ENCODE peak calls at places on chromosome 2, in seven cellular contexts. P is IMR-90, E is breast epithelium, U is K562, C is A549, Y is right lobe of liver, W is uterus. I is an unnamed sample.

GRCh38 chr2:209579236-209579749 is 155.4 kb downstream of the MAP2 start:
- DNase-seq in Y (no peak), E (no peak), W (no peak), U (no peak), C (no peak), P (no peak), I (no peak)

GRCh38 chr2:26816893-26817292 is 31.0 kb downstream of the CENPA start:
- DNase-seq in W (no peak), C (no peak), Y (no peak), P (no peak), U (peak; percentile 49), E (no peak), I (no peak)

GRCh38 chr2:46732127-46732526 is 183.5 kb downstream of the MCFD2 start:
- DNase-seq in Y (no peak), W (no peak), P (no peak), E (no peak), C (no peak), U (no peak), I (no peak)

GRCh38 chr2:165016772-165017411 is 61.6 kb upstream of the SLC38A11 start:
- DNase-seq in U (no peak), P (peak; percentile 65), Y (no peak), W (no peak), C (peak; percentile 28), E (peak; percentile 31), I (no peak)

GRCh38 chr2:43333656-43334144 is 107.3 kb upstream of the ZFP36L2 start:
- DNase-seq in Y (no peak), P (peak; percentile 66), E (no peak), U (no peak), C (no peak), W (no peak), I (no peak)

GRCh38 chr2:2734308-2734707 is 403.2 kb upstream of the MYT1L start:
- DNase-seq in P (no peak), U (no peak), W (no peak), C (no peak), Y (no peak), E (no peak), I (no peak)

GRCh38 chr2:125227843-125228392 is 1202.8 kb downstream of the CNTNAP5 start:
- DNase-seq in E (no peak), W (no peak), C (no peak), U (no peak), P (no peak), Y (no peak), I (no peak)

GRCh38 chr2:179265082-179265575 is 497 bp upstream of the SESTD1 start:
- DNase-seq in W (no peak), E (no peak), P (peak; percentile 66), U (no peak), Y (no peak), C (no peak), I (no peak)

GRCh38 chr2:99863236-99863913 is 279.0 kb downstream of the AFF3 start:
- DNase-seq in C (no peak), U (no peak), W (no peak), Y (no peak), P (peak; percentile 52), E (no peak), I (no peak)

GRCh38 chr2:106192752-106193490 is 1.2 kb downstream of the UXS1 start:
- DNase-seq in W (peak; percentile 27), C (peak; percentile 41), Y (no peak), U (no peak), E (no peak), P (peak; percentile 87), I (peak; percentile 31)

GRCh38 chr2:109289823-109290222 is 160.8 kb downstream of the SH3RF3 start:
- DNase-seq in E (no peak), U (no peak), P (no peak), C (no peak), Y (no peak), W (no peak), I (no peak)

GRCh38 chr2:33210626-33211025 is 263.9 kb downstream of the LTBP1 start:
- DNase-seq in C (peak; percentile 49), E (no peak), W (peak; percentile 54), Y (no peak), U (no peak), P (peak; percentile 99), I (no peak)

GRCh38 chr2:191552036-191552435 is 125.9 kb upstream of the NABP1 start:
- DNase-seq in U (no peak), W (no peak), Y (no peak), C (no peak), P (no peak), E (no peak), I (no peak)

GRCh38 chr2:235533616-235534385 is 40.0 kb downstream of the AGAP1 start:
- DNase-seq in W (no peak), U (no peak), P (no peak), C (no peak), E (no peak), Y (peak; percentile 44), I (no peak)

GRCh38 chr2:106519767-106520166 is 32.6 kb downstream of the CD8B2 start:
- DNase-seq in W (no peak), E (no peak), Y (no peak), P (no peak), U (peak; percentile 32), C (no peak), I (no peak)

GRCh38 chr2:135742307-135742838 is 718 bp downstream of the UBXN4 start:
- DNase-seq in U (peak; percentile 59), Y (no peak), C (peak; percentile 21), P (peak; percentile 64), W (peak; percentile 40), E (no peak), I (peak; percentile 39)

GRCh38 chr2:20997953-20998722 is 45.7 kb downstream of the APOB start:
- DNase-seq in P (no peak), C (no peak), U (no peak), W (no peak), Y (no peak), E (no peak), I (no peak)

GRCh38 chr2:20999906-21000645 is 43.8 kb downstream of the APOB start:
- DNase-seq in Y (no peak), P (no peak), U (no peak), W (no peak), E (no peak), C (peak; percentile 12), I (no peak)

GRCh38 chr2:21001225-21001946 is 42.5 kb downstream of the APOB start:
- DNase-seq in P (no peak), Y (no peak), E (no peak), W (no peak), U (no peak), C (no peak), I (no peak)

GRCh38 chr2:21001988-21002813 is 41.7 kb downstream of the APOB start:
- DNase-seq in P (no peak), C (no peak), Y (no peak), E (no peak), U (no peak), W (no peak), I (no peak)

DNA sequence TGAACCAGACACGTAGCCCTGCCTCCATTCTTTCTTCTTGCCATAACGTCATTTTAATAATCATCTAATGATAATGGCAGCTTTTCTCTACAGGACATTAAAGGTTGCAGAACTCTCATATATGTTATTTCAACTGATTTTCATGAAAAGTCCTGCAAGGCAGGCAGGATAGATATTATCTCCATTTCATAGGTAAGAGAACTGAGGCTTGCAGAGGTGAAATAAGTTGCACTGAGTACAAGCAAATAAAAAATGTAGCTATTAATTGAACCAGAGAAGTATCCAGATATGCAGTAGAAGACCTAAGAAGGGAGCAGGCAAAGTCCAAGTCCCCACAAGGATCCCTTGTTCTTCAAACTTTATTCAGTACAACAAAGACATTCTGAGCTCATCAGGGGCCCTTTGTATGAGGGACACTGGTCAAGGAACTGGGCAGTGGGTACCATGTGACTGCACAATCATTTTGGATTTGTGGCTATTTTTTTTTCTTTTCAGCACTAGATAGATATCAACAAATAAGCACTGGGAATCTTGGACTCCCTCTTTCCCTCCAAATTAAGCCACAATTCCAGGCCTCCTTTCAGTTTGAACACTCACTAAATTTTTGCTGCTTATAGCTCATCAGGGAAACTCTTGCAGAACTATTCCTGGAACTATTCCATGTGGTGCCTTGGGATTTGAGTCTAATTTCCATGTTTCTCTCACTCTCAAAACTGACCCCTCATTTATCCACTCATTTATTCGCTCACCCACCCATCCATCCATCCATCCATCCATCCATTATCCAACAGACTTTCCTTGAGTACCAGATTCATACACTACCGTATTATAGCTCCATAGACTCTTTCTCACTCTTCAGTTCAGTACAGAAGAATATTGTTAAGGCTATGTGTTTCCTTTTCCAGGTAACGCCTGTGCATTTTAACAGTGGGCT is 44.6 kb downstream of the APOB start:
- DNase-seq in Y (no peak), U (no peak), W (no peak), E (no peak), P (no peak), C (no peak), I (no peak)
- TF ChIP-seq POLR2A in Y (no peak), U (no peak), W (no peak), E (no peak), P (no peak), C (no peak), I (no peak)

GRCh38 chr2:85413592-85414421 is 3.6 kb upstream of the CAPG start:
- DNase-seq in W (peak; percentile 81), C (no peak), U (peak; percentile 83), Y (no peak), E (no peak), P (peak; percentile 46), I (no peak)
- TF ChIP-seq POLR2A in W (peak; percentile 64), C (no peak), U (peak; percentile 62), Y (no peak), E (peak; percentile 58), P (no peak), I (no peak)

DNA sequence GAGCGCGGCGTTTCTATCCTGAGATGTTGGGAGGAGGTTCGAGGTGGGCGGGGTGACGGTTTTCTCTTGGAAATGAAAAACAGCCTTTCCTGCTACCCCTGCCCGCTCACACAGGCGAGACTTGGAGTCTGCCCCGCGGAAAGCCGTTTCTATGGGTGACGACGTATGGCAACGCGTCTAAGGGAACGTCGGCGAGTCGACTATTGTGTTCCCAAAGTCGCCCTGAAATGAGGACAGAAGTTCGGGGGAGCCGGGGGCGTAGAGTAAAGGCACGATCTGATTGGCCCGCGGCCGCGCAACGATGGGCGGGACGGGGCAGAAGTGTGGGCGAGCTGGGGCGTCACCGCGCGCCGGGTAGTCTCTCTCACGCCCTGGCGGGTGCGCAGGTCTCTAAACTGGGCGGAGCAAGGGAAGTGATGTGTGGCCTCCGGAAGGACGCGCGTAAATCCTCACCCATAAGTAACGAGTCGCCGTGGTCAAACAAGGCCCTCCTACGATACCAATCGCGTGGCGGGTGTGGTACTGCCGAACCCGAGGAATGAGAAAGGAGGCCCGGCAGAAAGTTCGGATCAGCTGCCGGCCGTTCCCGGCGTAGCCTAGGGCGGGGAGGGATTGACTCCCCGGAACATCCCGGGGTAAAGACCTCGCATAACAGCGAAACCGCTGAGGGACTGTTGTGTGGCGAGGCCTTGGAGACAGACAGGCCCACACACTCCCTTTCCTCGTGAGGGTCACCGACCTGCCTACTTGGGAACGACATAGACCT is 89.6 kb downstream of the FAM161A start:
- DNase-seq in W (peak; percentile 97), Y (peak; percentile 97), C (peak; percentile 92), U (peak; percentile 96), P (peak; percentile 99), E (peak; percentile 98), I (peak; percentile 77)
- TF ChIP-seq POLR2A in W (peak; percentile 93), Y (peak; percentile 94), C (peak; percentile 63), U (peak; percentile 91), P (peak; percentile 98), E (peak; percentile 84), I (peak; percentile 87)

GRCh38 chr2:74556831-74557370 is 2.4 kb downstream of the DOK1 start:
- DNase-seq in E (no peak), W (no peak), P (no peak), Y (no peak), U (no peak), C (no peak), I (no peak)
- TF ChIP-seq POLR2A in E (no peak), W (no peak), P (no peak), Y (no peak), U (no peak), C (no peak), I (peak; percentile 41)

I was measured in GM12892.